ENCODE peak calls at places on chromosomes 4 and X, in five cellular contexts. Z is COLO829, K is NCI-H748 treated with DMSO at 0.1 percent for 48 hours, N is hippocampal formation, S is foreskin fibroblast. R is an unnamed sample.
A peak's percentile ranks its signal among the peaks of the same experiment; 100 is the strongest.

GRCh38 chr4:137467537-137467936 is 64.8 kb downstream of the PCDH18 start:
- DNase-seq in Z (no peak), S (no peak), N (no peak), K (no peak), R (no peak)

GRCh38 chr4:173076903-173077629 is 91.5 kb upstream of the GALNT7 start:
- DNase-seq in K (no peak), N (no peak), S (peak; percentile 2), Z (no peak), R (no peak)

GRCh38 chr4:70326052-70326451 is 8.7 kb upstream of the CABS1 start:
- DNase-seq in N (no peak), S (no peak), Z (no peak), K (no peak), R (no peak)

GRCh38 chrX:70042399-70043371 is 7.1 kb downstream of the AWAT2 start:
- DNase-seq in Z (no peak), S (no peak), N (no peak), K (no peak), R (no peak)

GRCh38 chr4:109729563-109730293 is at the start of gene PLA2G12A:
- DNase-seq in K (peak; percentile 51), S (peak; percentile 42), N (peak; percentile 62), Z (peak; percentile 76), R (peak; percentile 60)

GRCh38 chr4:26075588-26075987 is 161.6 kb downstream of the SMIM20 start:
- DNase-seq in N (no peak), S (no peak), Z (no peak), K (no peak), R (no peak)

GRCh38 chr4:41944089-41944488 is 8.9 kb downstream of the TMEM33 start:
- DNase-seq in S (no peak), K (no peak), Z (no peak), N (no peak), R (no peak)

GRCh38 chr4:2786152-2786671 is 6.7 kb upstream of the SH3BP2 start:
- DNase-seq in S (no peak), N (no peak), K (no peak), Z (no peak), R (no peak)

GRCh38 chr4:183314336-183314735 is 5.7 kb downstream of the CLDN22 start:
- DNase-seq in S (no peak), K (no peak), Z (no peak), N (no peak), R (no peak)

GRCh38 chr4:93312299-93312698 is 516.3 kb upstream of the ATOH1 start:
- DNase-seq in S (no peak), K (no peak), N (no peak), Z (no peak), R (no peak)

GRCh38 chr4:76194325-76194724 is 19.3 kb downstream of the SCARB2 start:
- DNase-seq in N (no peak), S (peak; percentile 90), K (no peak), Z (peak; percentile 81), R (peak; percentile 47)

GRCh38 chr4:110487873-110488272 is 11.9 kb downstream of the ENPEP start:
- DNase-seq in Z (no peak), S (no peak), K (no peak), N (no peak), R (no peak)

GRCh38 chrX:56600141-56600540 is 36.7 kb downstream of the UBQLN2 start:
- DNase-seq in Z (no peak), S (peak; percentile 1), K (no peak), N (no peak), R (no peak)

GRCh38 chrX:45233541-45233940 is 32.9 kb upstream of the DIPK2B start:
- DNase-seq in Z (no peak), K (no peak), N (no peak), S (no peak), R (no peak)

GRCh38 chrX:19372170-19373033 is 28.7 kb downstream of the PDHA1 start:
- DNase-seq in S (peak; percentile 57), Z (peak; percentile 78), N (peak; percentile 9), K (peak; percentile 48), R (peak; percentile 51)

GRCh38 chr4:145289403-145290076 is 109.2 kb upstream of the OTUD4 start:
- DNase-seq in N (no peak), S (peak; percentile 53), Z (no peak), K (no peak), R (no peak)

GRCh38 chr4:125688841-125689240 is 374.1 kb downstream of the FAT4 start:
- DNase-seq in K (no peak), Z (no peak), N (no peak), S (no peak), R (no peak)

GRCh38 chr4:181601118-181601517 is 642.1 kb upstream of the TENM3 start:
- DNase-seq in N (no peak), K (no peak), S (no peak), Z (no peak), R (no peak)

GRCh38 chr4:109701566-109702399 is 1.5 kb downstream of the CASP6 start:
- DNase-seq in K (no peak), S (no peak), N (no peak), Z (no peak), R (no peak)

GRCh38 chr4:173217727-173218126 is 49.1 kb downstream of the GALNT7 start:
- DNase-seq in S (peak; percentile 15), N (no peak), Z (peak; percentile 51), K (no peak), R (no peak)

GRCh38 chrX:150459168-150459567 is 96.1 kb downstream of the MAMLD1 start:
- DNase-seq in Z (no peak), K (no peak), S (no peak), N (no peak), R (no peak)

GRCh38 chr4:152464030-152464823 is 71.7 kb downstream of the FBXW7 start:
- DNase-seq in N (no peak), S (no peak), Z (no peak), K (no peak), R (no peak)

GRCh38 chr4:8731364-8731763 is 138.8 kb downstream of the CPZ start:
- DNase-seq in Z (no peak), S (no peak), K (no peak), N (no peak), R (no peak)

GRCh38 chr4:169159614-169160013 is 111.1 kb downstream of the SH3RF1 start:
- DNase-seq in S (peak; percentile 45), N (no peak), Z (peak; percentile 21), K (no peak), R (peak; percentile 42)

GRCh38 chr4:147157860-147158701 is 212.4 kb upstream of the TTC29 start:
- DNase-seq in K (no peak), N (peak; percentile 2), S (no peak), Z (no peak), R (peak; percentile 18)

GRCh38 chrX:1111543-1112300 is 100.7 kb downstream of the CRLF2 start:
- DNase-seq in N (no peak), K (no peak), Z (no peak), S (no peak), R (no peak)

GRCh38 chr4:121829511-121829910 is 5.8 kb upstream of the CCNA2 start:
- DNase-seq in N (no peak), S (peak; percentile 45), Z (no peak), K (no peak), R (no peak)

R was measured in HTR-8/SVneo.